ENCODE peak calls at places on chromosomes 13 and 19, in eight cellular contexts. H, M, D, X, U, E, I and O are unnamed samples.

GRCh38 chr13:111216166-111216960 is 101.3 kb downstream of the ARHGEF7 start:
- DNase-seq in I (no peak), M (peak; percentile 61), X (peak; percentile 69), U (peak; percentile 64), D (peak; percentile 19), E (no peak), H (no peak), O (no peak)

GRCh38 chr19:10086904-10087256 is 763 bp downstream of the SHFL start:
- DNase-seq in H (no peak), X (no peak), U (peak; percentile 33), I (no peak), E (no peak), M (no peak), D (no peak), O (no peak)

GRCh38 chr13:99384468-99384867 is 77.3 kb upstream of the GPR183 start:
- DNase-seq in M (no peak), X (peak; percentile 35), I (no peak), H (no peak), U (no peak), D (no peak), E (no peak), O (no peak)

GRCh38 chr19:48969276-48970138 is 4.4 kb downstream of the FTL start:
- DNase-seq in H (no peak), X (no peak), D (no peak), M (no peak), U (no peak), I (no peak), E (no peak), O (no peak)

GRCh38 chr19:57818378-57818777 is 3.7 kb upstream of the ZNF552 start:
- DNase-seq in E (no peak), I (no peak), X (no peak), D (no peak), U (no peak), M (no peak), H (no peak), O (no peak)

GRCh38 chr19:7004313-7004931 is 16.8 kb downstream of the MBD3L2B start:
- DNase-seq in I (no peak), E (no peak), H (no peak), X (no peak), M (no peak), U (peak; percentile 4), D (no peak), O (no peak)

GRCh38 chr13:79423801-79424642 is 18.0 kb upstream of the RBM26 start:
- DNase-seq in E (no peak), H (no peak), I (no peak), U (no peak), X (no peak), D (no peak), M (peak; percentile 21), O (no peak)

GRCh38 chr13:84130739-84131138 is 248.5 kb upstream of the SLITRK1 start:
- DNase-seq in H (no peak), U (no peak), X (no peak), M (no peak), E (no peak), D (no peak), I (no peak), O (no peak)

GRCh38 chr13:85725433-85725832 is 73.8 kb downstream of the SLITRK6 start:
- DNase-seq in X (no peak), D (no peak), I (no peak), U (no peak), M (no peak), E (no peak), H (no peak), O (no peak)

GRCh38 chr13:110042253-110042652 is 255.9 kb upstream of the IRS2 start:
- DNase-seq in M (no peak), U (no peak), H (no peak), E (no peak), I (no peak), X (no peak), D (no peak), O (peak; percentile 37)

GRCh38 chr13:39779337-39780270 is 124.1 kb downstream of the COG6 start:
- DNase-seq in D (no peak), H (no peak), E (no peak), U (no peak), X (no peak), I (no peak), M (no peak), O (no peak)

GRCh38 chr13:21997726-21998125 is 326.9 kb downstream of the FGF9 start:
- DNase-seq in X (no peak), H (no peak), D (no peak), U (no peak), E (no peak), I (no peak), M (peak; percentile 90), O (no peak)

GRCh38 chr13:45737571-45738002 is 35.5 kb downstream of the CBY2 start:
- DNase-seq in I (no peak), U (no peak), X (no peak), M (no peak), H (no peak), D (no peak), E (no peak), O (no peak)

GRCh38 chr19:10290439-10290875 is 705 bp downstream of the ICAM5 start:
- DNase-seq in E (peak; percentile 58), H (no peak), M (no peak), X (no peak), U (peak; percentile 36), I (no peak), D (no peak), O (no peak)

GRCh38 chr19:16288544-16288943 is 36.1 kb upstream of the KLF2 start:
- DNase-seq in I (no peak), U (no peak), D (no peak), E (no peak), H (no peak), M (no peak), X (peak; percentile 65), O (no peak)

GRCh38 chr13:43830481-43830873 is 43.7 kb upstream of the ENOX1 start:
- DNase-seq in M (no peak), I (no peak), U (no peak), D (no peak), H (peak; percentile 91), E (no peak), X (no peak), O (peak; percentile 78)